ENCODE peak calls at places on chromosomes 5 and 9, in six cellular contexts. H is mesenchymal stem cell, F is neuronal stem cell, D is IMR-90, M is H1, S is H9. Z is an unnamed sample.

GRCh38 chr9:101738566-101739183 is at the start of gene GRIN3A:
- DNase-seq in H (no peak), F (peak; percentile 24), D (no peak), M (no peak), S (peak; percentile 49), Z (peak; percentile 61)

GRCh38 chr9:110919609-110920008 is 118.7 kb downstream of the LPAR1 start:
- DNase-seq in H (peak; percentile 94), F (no peak), D (peak; percentile 90), M (no peak), S (no peak), Z (no peak)

GRCh38 chr5:160064441-160064840 is 54.8 kb downstream of the PWWP2A start:
- DNase-seq in H (no peak), F (no peak), D (no peak), M (no peak), S (no peak), Z (no peak)

GRCh38 chr5:114362197-114362976 is 517 bp downstream of the KCNN2 start:
- DNase-seq in H (peak; percentile 47), F (peak; percentile 75), D (peak; percentile 38), M (peak; percentile 91), S (no peak), Z (peak; percentile 76)

GRCh38 chr5:53095931-53096525 is 13.5 kb downstream of the MOCS2 start:
- DNase-seq in H (peak; percentile 70), F (peak; percentile 46), D (peak; percentile 75), M (peak; percentile 73), S (peak; percentile 33), Z (peak; percentile 51)

GRCh38 chr9:77957652-77958051 is 74.0 kb downstream of the GNAQ start:
- DNase-seq in H (no peak), F (no peak), D (no peak), M (no peak), S (no peak), Z (no peak)

GRCh38 chr9:136791466-136792276 is 527 bp downstream of the TMEM141 start:
- DNase-seq in H (peak; percentile 34), F (peak; percentile 33), D (no peak), M (peak; percentile 91), S (peak; percentile 92), Z (peak; percentile 86)

GRCh38 chr5:56432326-56432725 is 199.2 kb upstream of the ANKRD55 start:
- DNase-seq in H (peak; percentile 50), F (no peak), D (peak; percentile 79), M (no peak), S (no peak), Z (no peak)

GRCh38 chr9:93286252-93287188 is 102.6 kb downstream of the WNK2 start:
- DNase-seq in H (no peak), F (no peak), D (no peak), M (no peak), S (no peak), Z (peak; percentile 37)

GRCh38 chr5:141637266-141637692 is 482 bp downstream of the RELL2 start:
- DNase-seq in H (no peak), F (peak; percentile 26), D (no peak), M (no peak), S (no peak), Z (peak; percentile 46)

GRCh38 chr5:4372481-4372880 is 767.6 kb upstream of the ADAMTS16 start:
- DNase-seq in H (no peak), F (no peak), D (no peak), M (no peak), S (no peak), Z (no peak)

GRCh38 chr5:111999286-111999685 is 242.3 kb upstream of the NREP start:
- DNase-seq in H (peak; percentile 62), F (no peak), D (peak; percentile 90), M (no peak), S (no peak), Z (no peak)

GRCh38 chr5:126107381-126107780 is 315.8 kb upstream of the GRAMD2B start:
- DNase-seq in H (no peak), F (no peak), D (no peak), M (no peak), S (no peak), Z (no peak)

GRCh38 chr9:130265431-130266235 is at the start of gene HMCN2:
- DNase-seq in H (peak; percentile 14), F (peak; percentile 37), D (no peak), M (peak; percentile 76), S (peak; percentile 64), Z (peak; percentile 74)

GRCh38 chr9:130266236-130267098 is 907 bp downstream of the HMCN2 start:
- DNase-seq in H (no peak), F (no peak), D (no peak), M (peak; percentile 78), S (peak; percentile 71), Z (peak; percentile 90)

GRCh38 chr9:130267930-130268329 is 2.4 kb downstream of the HMCN2 start:
- DNase-seq in H (no peak), F (no peak), D (no peak), M (no peak), S (no peak), Z (no peak)

GRCh38 chr9:130271473-130271872 is 5.9 kb downstream of the HMCN2 start:
- DNase-seq in H (no peak), F (no peak), D (no peak), M (no peak), S (no peak), Z (no peak)

GRCh38 chr9:130268521-130269131 is 3.1 kb downstream of the HMCN2 start:
- DNase-seq in H (no peak), F (no peak), D (no peak), M (no peak), S (no peak), Z (peak; percentile 71)
- H3K18ac ChIP-seq in H (no peak overlapping the region), F (peak overlapping the region; percentile 11), D (no peak overlapping the region), M (peak overlapping the region; percentile 87), S (peak overlapping the region; percentile 55), Z (no peak overlapping the region)

GRCh38 chr9:35617548-35617947 is 665 bp downstream of the CD72 start:
- DNase-seq in H (no peak), F (no peak), D (no peak), M (no peak), S (no peak), Z (no peak)

GRCh38 chr9:35618325-35618727 is at the start of gene CD72:
- DNase-seq in H (no peak), F (no peak), D (no peak), M (no peak), S (no peak), Z (no peak)

GRCh38 chr9:35616681-35617459 is 1.3 kb downstream of the CD72 start:
- DNase-seq in H (peak; percentile 77), F (no peak), D (peak; percentile 69), M (peak; percentile 82), S (peak; percentile 72), Z (peak; percentile 43)

GRCh38 chr9:35619800-35620158 is 1.6 kb upstream of the CD72 start:
- DNase-seq in H (no peak), F (no peak), D (no peak), M (no peak), S (no peak), Z (no peak)

DNA sequence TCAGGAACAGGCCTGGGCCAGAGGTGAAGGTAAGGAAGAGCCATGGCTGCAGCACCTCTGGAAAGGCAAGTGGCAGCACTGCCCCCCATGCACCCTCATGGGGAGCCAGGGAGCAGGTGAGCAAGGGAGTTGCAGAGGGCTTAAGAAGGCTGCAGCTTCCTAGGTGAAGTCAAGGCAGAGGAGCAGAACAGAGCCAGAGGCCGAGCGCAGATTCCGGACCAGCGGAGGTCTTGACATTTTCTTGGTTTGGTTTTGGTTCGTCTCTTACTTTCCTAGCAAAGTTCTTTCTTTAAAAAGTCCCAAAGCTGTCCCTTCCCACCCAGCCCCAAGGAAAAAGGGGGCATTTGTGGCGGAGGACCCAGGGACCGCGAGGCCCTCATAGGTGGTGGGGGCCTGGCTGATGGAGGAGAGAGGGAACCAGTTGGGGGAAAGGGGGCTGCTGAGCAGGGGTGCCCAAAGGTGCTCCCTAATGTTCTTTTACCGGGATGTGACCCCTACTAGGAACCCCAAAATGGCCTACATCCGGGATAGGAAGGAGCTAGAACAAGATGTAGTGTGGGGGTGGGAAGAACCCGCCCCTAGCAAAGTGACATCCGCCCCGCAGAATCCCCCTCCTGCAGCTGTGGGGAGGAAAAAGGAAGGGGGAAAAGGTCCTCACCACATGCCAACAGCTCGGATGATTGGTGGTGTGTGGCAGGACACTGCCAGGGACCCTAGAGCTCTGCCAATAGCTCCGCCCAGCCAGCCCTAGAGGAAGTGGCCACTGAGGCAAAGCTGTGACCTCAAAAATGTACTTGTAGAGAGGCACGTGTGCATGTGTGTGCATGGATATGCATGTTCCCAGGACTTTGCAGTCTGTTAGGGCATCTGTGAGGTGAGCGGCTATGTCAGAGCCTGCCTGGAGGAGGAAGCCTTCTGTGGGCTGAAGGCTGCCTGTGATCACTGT is 914 bp upstream of the CD72 start:
- DNase-seq in H (no peak), F (no peak), D (peak; percentile 21), M (no peak), S (no peak), Z (no peak)
- H3K23ac ChIP-seq in H (no peak overlapping the region), F (no peak overlapping the region), D (no peak overlapping the region), M (no peak overlapping the region), S (no peak overlapping the region), Z (no peak overlapping the region)

GRCh38 chr9:121763131-121763530 is 111.7 kb downstream of the DAB2IP start:
- DNase-seq in H (no peak), F (no peak), D (no peak), M (no peak), S (no peak), Z (no peak)
- H3K18ac ChIP-seq in H (no peak overlapping the region), F (no peak overlapping the region), D (no peak overlapping the region), M (no peak overlapping the region), S (no peak overlapping the region), Z (no peak overlapping the region)

DNA sequence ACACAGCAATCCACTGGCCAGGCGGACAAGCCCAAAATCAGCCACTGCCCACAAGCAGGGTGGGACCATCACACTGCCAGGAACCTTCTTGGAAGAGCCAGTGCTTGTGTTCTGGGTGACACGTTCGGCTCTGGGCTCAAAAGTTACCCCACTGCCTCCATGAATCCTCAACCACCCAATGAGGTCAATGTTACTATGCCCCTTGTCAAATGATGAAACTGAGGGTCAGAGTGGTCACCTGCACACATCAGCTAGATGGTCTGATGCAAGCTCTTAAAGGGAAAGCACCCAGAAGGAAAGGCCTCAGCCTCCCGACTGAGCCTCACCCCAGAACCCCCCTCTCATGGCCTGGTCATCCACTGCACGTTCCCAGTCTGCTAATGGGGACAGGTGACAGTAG is 114.8 kb downstream of the VAV2 start:
- DNase-seq in H (no peak), F (no peak), D (no peak), M (no peak), S (no peak), Z (no peak)
- H3K23ac ChIP-seq in H (no peak overlapping the region), F (no peak overlapping the region), D (no peak overlapping the region), M (no peak overlapping the region), S (no peak overlapping the region), Z (no peak overlapping the region)

GRCh38 chr5:96079962-96080361 is 118.3 kb upstream of the ELL2 start:
- DNase-seq in H (no peak), F (no peak), D (no peak), M (no peak), S (no peak), Z (no peak)
- H3K18ac ChIP-seq in H (no peak overlapping the region), F (no peak overlapping the region), D (no peak overlapping the region), M (no peak overlapping the region), S (no peak overlapping the region), Z (no peak overlapping the region)

GRCh38 chr9:70113403-70114022 is 69.9 kb downstream of the MAMDC2 start:
- DNase-seq in H (peak; percentile 71), F (peak; percentile 29), D (peak; percentile 72), M (peak; percentile 65), S (peak; percentile 70), Z (peak; percentile 82)
- H3K23ac ChIP-seq in H (no peak overlapping the region), F (no peak overlapping the region), D (no peak overlapping the region), M (no peak overlapping the region), S (no peak overlapping the region), Z (no peak overlapping the region)

DNA sequence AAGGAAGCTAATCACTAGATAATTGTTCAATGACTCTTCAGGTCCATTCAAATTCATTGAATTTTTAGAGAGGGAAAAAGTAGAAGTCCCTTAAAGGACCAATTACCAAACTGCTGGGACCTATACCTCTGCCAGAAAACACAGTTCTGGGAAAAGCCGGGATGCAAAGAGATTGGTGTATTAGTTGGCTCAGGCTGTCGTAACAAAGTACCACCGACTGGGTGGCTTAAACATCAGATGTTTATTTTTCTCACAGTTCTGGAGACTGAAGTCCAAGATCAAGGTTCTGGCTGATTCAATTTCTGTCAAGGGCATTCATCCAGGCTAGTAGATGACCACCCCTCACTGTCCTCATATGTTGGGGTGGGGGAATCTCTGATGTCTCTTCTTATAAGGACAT is 177.1 kb upstream of the FSTL4 start:
- DNase-seq in H (no peak), F (no peak), D (no peak), M (no peak), S (peak; percentile 12), Z (no peak)
- H3K18ac ChIP-seq in H (no peak overlapping the region), F (no peak overlapping the region), D (no peak overlapping the region), M (no peak overlapping the region), S (no peak overlapping the region), Z (no peak overlapping the region)